ENCODE peak calls at places on chromosomes 1 and 21, in six cellular contexts. V, X, T, R, O and P are unnamed samples.

GRCh38 chr1:16405441-16405840 is 31.8 kb downstream of the SPATA21 start:
- DNase-seq in V (peak), X (no peak), T (no peak), R (no peak), O (no peak), P (no peak)

GRCh38 chr1:187396226-187396625 is 567.5 kb downstream of the PLA2G4A start:
- DNase-seq in V (no peak), X (no peak), T (no peak), R (no peak), O (no peak), P (no peak)

GRCh38 chr1:14672030-14672429 is 73.5 kb downstream of the KAZN start:
- DNase-seq in V (no peak), X (no peak), T (no peak), R (no peak), O (peak), P (no peak)

GRCh38 chr1:20031836-20032235 is 38.2 kb upstream of the PLA2G5 start:
- DNase-seq in V (no peak), X (no peak), T (no peak), R (no peak), O (no peak), P (no peak)

GRCh38 chr1:11934295-11935039 is at the start of gene PLOD1:
- DNase-seq in V (peak), X (peak), T (peak), R (peak), O (peak), P (peak)

GRCh38 chr1:117708323-117709288 is 102.8 kb downstream of the TENT5C start:
- DNase-seq in V (no peak), X (peak), T (no peak), R (no peak), O (no peak), P (no peak)

GRCh38 chr1:53577141-53578100 is 118.2 kb downstream of the DMRTB1 start:
- DNase-seq in V (no peak), X (no peak), T (no peak), R (no peak), O (no peak), P (no peak)

GRCh38 chr1:78691995-78692747 is 42.5 kb downstream of the IFI44 start:
- DNase-seq in V (no peak), X (no peak), T (no peak), R (no peak), O (no peak), P (no peak)

GRCh38 chr1:234692961-234693360 is 83.0 kb upstream of the IRF2BP2 start:
- DNase-seq in V (no peak), X (no peak), T (no peak), R (no peak), O (no peak), P (no peak)

GRCh38 chr1:6148497-6149241 is 31.5 kb downstream of the CHD5 start:
- DNase-seq in V (no peak), X (peak), T (peak), R (peak), O (no peak), P (peak)

GRCh38 chr1:202365092-202365815 is 16.8 kb downstream of the PPP1R12B start:
- DNase-seq in V (no peak), X (no peak), T (no peak), R (no peak), O (no peak), P (no peak)

GRCh38 chr1:25683731-25684130 is 67.1 kb downstream of the MAN1C1 start:
- DNase-seq in V (no peak), X (no peak), T (no peak), R (no peak), O (no peak), P (no peak)

GRCh38 chr1:13809461-13810159 is 109.6 kb downstream of the PRDM2 start:
- DNase-seq in V (no peak), X (peak), T (no peak), R (no peak), O (no peak), P (no peak)

GRCh38 chr1:178881950-178882349 is 11.1 kb upstream of the ANGPTL1 start:
- DNase-seq in V (no peak), X (no peak), T (no peak), R (no peak), O (no peak), P (no peak)

GRCh38 chr1:205582471-205583291 is 49.1 kb downstream of the ELK4 start:
- DNase-seq in V (no peak), X (no peak), T (no peak), R (no peak), O (no peak), P (no peak)

GRCh38 chr1:182687361-182687760 is 3.0 kb upstream of the RGS8 start:
- DNase-seq in V (no peak), X (no peak), T (no peak), R (no peak), O (no peak), P (no peak)

GRCh38 chr1:3530086-3530930 is 75.8 kb downstream of the ARHGEF16 start:
- DNase-seq in V (no peak), X (no peak), T (no peak), R (no peak), O (no peak), P (no peak)

GRCh38 chr1:1331068-1331965 is at the start of gene TAS1R3:
- DNase-seq in V (no peak), X (no peak), T (no peak), R (no peak), O (no peak), P (no peak)

GRCh38 chr1:76033800-76034475 is 40.6 kb upstream of the ST6GALNAC3 start:
- DNase-seq in V (no peak), X (no peak), T (no peak), R (no peak), O (no peak), P (no peak)

GRCh38 chr1:99808391-99809115 is 41.6 kb upstream of the AGL start:
- DNase-seq in V (peak), X (peak), T (peak), R (peak), O (peak), P (peak)

GRCh38 chr1:30794260-30794659 is 36.7 kb upstream of the LAPTM5 start:
- DNase-seq in V (no peak), X (no peak), T (no peak), R (no peak), O (no peak), P (no peak)

GRCh38 chr1:61472876-61473275 is 252.1 kb downstream of the TM2D1 start:
- DNase-seq in V (no peak), X (no peak), T (no peak), R (no peak), O (no peak), P (no peak)

GRCh38 chr1:1858382-1859086 is 32.4 kb downstream of the GNB1 start:
- DNase-seq in V (peak), X (peak), T (no peak), R (no peak), O (no peak), P (no peak)

GRCh38 chr1:188027613-188028012 is 1198.9 kb downstream of the PLA2G4A start:
- DNase-seq in V (no peak), X (no peak), T (no peak), R (no peak), O (peak), P (no peak)

GRCh38 chr1:102970496-102971078 is 137.7 kb downstream of the COL11A1 start:
- DNase-seq in V (peak), X (peak), T (peak), R (no peak), O (no peak), P (no peak)

GRCh38 chr1:36321119-36321951 is 2.1 kb downstream of the EVA1B start:
- DNase-seq in V (no peak), X (peak), T (no peak), R (peak), O (no peak), P (peak)

GRCh38 chr1:186636786-186637185 is 43.4 kb downstream of the PTGS2 start:
- DNase-seq in V (no peak), X (no peak), T (no peak), R (no peak), O (no peak), P (no peak)

GRCh38 chr1:155911156-155912055 is at the start of gene RIT1:
- DNase-seq in V (peak), X (peak), T (peak), R (peak), O (peak), P (peak)

GRCh38 chr1:18204568-18204967 is 97.0 kb downstream of the IGSF21 start:
- DNase-seq in V (no peak), X (no peak), T (no peak), R (no peak), O (no peak), P (no peak)

GRCh38 chr1:5493708-5494390 is 498.4 kb downstream of the NPHP4 start:
- DNase-seq in V (no peak), X (no peak), T (no peak), R (no peak), O (no peak), P (no peak)

GRCh38 chr21:36694041-36694515 is 4.8 kb upstream of the SIM2 start:
- DNase-seq in V (no peak), X (no peak), T (peak), R (no peak), O (no peak), P (no peak)

GRCh38 chr1:5821496-5822176 is 170.6 kb downstream of the NPHP4 start:
- DNase-seq in V (no peak), X (no peak), T (no peak), R (no peak), O (no peak), P (no peak)

GRCh38 chr1:53207726-53208125 is 11.1 kb downstream of the CPT2 start:
- DNase-seq in V (no peak), X (no peak), T (no peak), R (no peak), O (no peak), P (no peak)

GRCh38 chr1:181562395-181562794 is 79.1 kb downstream of the CACNA1E start:
- DNase-seq in V (no peak), X (no peak), T (no peak), R (no peak), O (no peak), P (no peak)

GRCh38 chr21:43281661-43282357 is 113.0 kb downstream of the CRYAA start:
- DNase-seq in V (no peak), X (no peak), T (no peak), R (no peak), O (no peak), P (no peak)

GRCh38 chr1:17569200-17570139 is 30.0 kb downstream of the ARHGEF10L start:
- DNase-seq in V (peak), X (peak), T (no peak), R (no peak), O (no peak), P (no peak)

GRCh38 chr1:175218786-175219447 is 26.3 kb upstream of the KIAA0040 start:
- DNase-seq in V (no peak), X (no peak), T (no peak), R (no peak), O (no peak), P (no peak)

GRCh38 chr1:11792106-11792505 is 13.7 kb downstream of the MTHFR start:
- DNase-seq in V (no peak), X (no peak), T (no peak), R (no peak), O (no peak), P (no peak)

GRCh38 chr1:2213576-2214505 is 14.3 kb upstream of the SKI start:
- DNase-seq in V (no peak), X (no peak), T (no peak), R (no peak), O (no peak), P (no peak)

GRCh38 chr1:190747643-190748186 is 270.1 kb upstream of the BRINP3 start:
- DNase-seq in V (no peak), X (no peak), T (no peak), R (no peak), O (no peak), P (no peak)

GRCh38 chr1:33348194-33348593 is 27.3 kb upstream of the A3GALT2 start:
- DNase-seq in V (no peak), X (no peak), T (no peak), R (no peak), O (no peak), P (no peak)

GRCh38 chr1:33349081-33349759 is 28.3 kb upstream of the A3GALT2 start:
- DNase-seq in V (no peak), X (no peak), T (peak), R (no peak), O (no peak), P (peak)

GRCh38 chr1:33348676-33349080 is 27.8 kb upstream of the A3GALT2 start:
- DNase-seq in V (no peak), X (no peak), T (no peak), R (no peak), O (no peak), P (no peak)

GRCh38 chr1:33347650-33347992 is 26.7 kb upstream of the A3GALT2 start:
- DNase-seq in V (peak), X (no peak), T (no peak), R (no peak), O (no peak), P (no peak)

GRCh38 chr1:33346921-33347649 is 26.2 kb upstream of the A3GALT2 start:
- DNase-seq in V (peak), X (no peak), T (no peak), R (no peak), O (no peak), P (no peak)
- TF ChIP-seq POLR2A in V (peak), X (peak), T (no peak), R (no peak), O (no peak), P (no peak)

GRCh38 chr21:28704746-28705145 is 287.9 kb downstream of the LTN1 start:
- DNase-seq in V (no peak), X (no peak), T (no peak), R (no peak), O (no peak), P (no peak)
- TF ChIP-seq POLR2AphosphoS5 in V (no peak), X (no peak), T (no peak), R (no peak), O (no peak), P (no peak)

GRCh38 chr1:7783178-7783711 is 846 bp upstream of the PER3 start:
- DNase-seq in V (peak), X (peak), T (peak), R (no peak), O (no peak), P (peak)
- TF ChIP-seq TAF1 in V (no peak), X (no peak), T (no peak), R (peak), O (no peak), P (no peak)

GRCh38 chr1:154791292-154792278 is 78.5 kb downstream of the KCNN3 start:
- DNase-seq in V (no peak), X (peak), T (peak), R (no peak), O (peak), P (peak)
- TF ChIP-seq POLR2A in V (no peak), X (no peak), T (no peak), R (no peak), O (no peak), P (no peak)